ENCODE peak calls at places on chromosomes 2 and 18, in seven cellular contexts. One of them, this sample, is unnamed.

GRCh38 chr2:217075225-217075802 is 215.4 kb upstream of the TNP1 start:
- DNase-seq in SK-N-SH: no peak
- DNase-seq in HCT116: no peak
- DNase-seq in GM12878: no peak
- DNase-seq in K562: peak
- DNase-seq in H1: no peak
- DNase-seq in HepG2: no peak
- DNase-seq in this sample: no peak

GRCh38 chr2:47741101-47741500 is 41.8 kb upstream of the MSH6 start:
- DNase-seq in SK-N-SH: no peak
- DNase-seq in HCT116: no peak
- DNase-seq in GM12878: no peak
- DNase-seq in K562: no peak
- DNase-seq in H1: no peak
- DNase-seq in HepG2: no peak
- DNase-seq in this sample: peak

GRCh38 chr2:30181176-30181575 is 34.4 kb downstream of the YPEL5 start:
- DNase-seq in SK-N-SH: no peak
- DNase-seq in HCT116: no peak
- DNase-seq in GM12878: no peak
- DNase-seq in K562: peak
- DNase-seq in H1: no peak
- DNase-seq in HepG2: no peak
- DNase-seq in this sample: no peak

GRCh38 chr18:31929273-31929672 is 13.7 kb downstream of the TRAPPC8 start:
- DNase-seq in SK-N-SH: no peak
- DNase-seq in HCT116: no peak
- DNase-seq in GM12878: no peak
- DNase-seq in K562: no peak
- DNase-seq in H1: no peak
- DNase-seq in HepG2: peak
- DNase-seq in this sample: no peak

GRCh38 chr2:134181219-134181618 is 72.7 kb upstream of the MGAT5 start:
- DNase-seq in SK-N-SH: no peak
- DNase-seq in HCT116: no peak
- DNase-seq in GM12878: peak
- DNase-seq in K562: no peak
- DNase-seq in H1: no peak
- DNase-seq in HepG2: no peak
- DNase-seq in this sample: peak

GRCh38 chr18:3305354-3305762 is 43.4 kb downstream of the MYL12B start:
- DNase-seq in SK-N-SH: no peak
- DNase-seq in HCT116: no peak
- DNase-seq in GM12878: no peak
- DNase-seq in K562: no peak
- DNase-seq in H1: no peak
- DNase-seq in HepG2: no peak
- DNase-seq in this sample: no peak

GRCh38 chr2:220779918-220780317 is 792.2 kb downstream of the EPHA4 start:
- DNase-seq in SK-N-SH: no peak
- DNase-seq in HCT116: no peak
- DNase-seq in GM12878: no peak
- DNase-seq in K562: no peak
- DNase-seq in H1: no peak
- DNase-seq in HepG2: no peak
- DNase-seq in this sample: no peak

GRCh38 chr2:236998250-236998649 is 87.4 kb upstream of the COPS8 start:
- DNase-seq in SK-N-SH: no peak
- DNase-seq in HCT116: no peak
- DNase-seq in GM12878: no peak
- DNase-seq in K562: no peak
- DNase-seq in H1: no peak
- DNase-seq in HepG2: no peak
- DNase-seq in this sample: no peak

GRCh38 chr18:63264871-63265270 is 54.7 kb downstream of the BCL2 start:
- DNase-seq in SK-N-SH: no peak
- DNase-seq in HCT116: no peak
- DNase-seq in GM12878: no peak
- DNase-seq in K562: no peak
- DNase-seq in H1: no peak
- DNase-seq in HepG2: no peak
- DNase-seq in this sample: no peak
- TF ChIP-seq JUND in SK-N-SH: no peak
- TF ChIP-seq JUND in HCT116: no peak
- TF ChIP-seq JUND in GM12878: no peak
- TF ChIP-seq JUND in K562: no peak
- TF ChIP-seq JUND in H1: no peak
- TF ChIP-seq JUND in HepG2: no peak
- TF ChIP-seq JUND in this sample: no peak

GRCh38 chr2:128792476-128793054 is 473.9 kb upstream of the HS6ST1 start:
- DNase-seq in SK-N-SH: no peak
- DNase-seq in HCT116: no peak
- DNase-seq in GM12878: no peak
- DNase-seq in K562: no peak
- DNase-seq in H1: peak
- DNase-seq in HepG2: no peak
- DNase-seq in this sample: no peak
- TF ChIP-seq JUND in SK-N-SH: no peak
- TF ChIP-seq JUND in HCT116: no peak
- TF ChIP-seq JUND in GM12878: no peak
- TF ChIP-seq JUND in K562: no peak
- TF ChIP-seq JUND in H1: no peak
- TF ChIP-seq JUND in HepG2: no peak
- TF ChIP-seq JUND in this sample: no peak

GRCh38 chr2:52542297-52542696 is 1225.3 kb upstream of the CHAC2 start:
- DNase-seq in SK-N-SH: no peak
- DNase-seq in HCT116: no peak
- DNase-seq in GM12878: no peak
- DNase-seq in K562: no peak
- DNase-seq in H1: no peak
- DNase-seq in HepG2: no peak
- DNase-seq in this sample: no peak

GRCh38 chr2:52536929-52537460 is 1230.6 kb upstream of the CHAC2 start:
- DNase-seq in SK-N-SH: no peak
- DNase-seq in HCT116: no peak
- DNase-seq in GM12878: no peak
- DNase-seq in K562: no peak
- DNase-seq in H1: no peak
- DNase-seq in HepG2: no peak
- DNase-seq in this sample: no peak

GRCh38 chr2:52537588-52537987 is 1230.0 kb upstream of the CHAC2 start:
- DNase-seq in SK-N-SH: no peak
- DNase-seq in HCT116: no peak
- DNase-seq in GM12878: no peak
- DNase-seq in K562: no peak
- DNase-seq in H1: no peak
- DNase-seq in HepG2: no peak
- DNase-seq in this sample: no peak

DNA sequence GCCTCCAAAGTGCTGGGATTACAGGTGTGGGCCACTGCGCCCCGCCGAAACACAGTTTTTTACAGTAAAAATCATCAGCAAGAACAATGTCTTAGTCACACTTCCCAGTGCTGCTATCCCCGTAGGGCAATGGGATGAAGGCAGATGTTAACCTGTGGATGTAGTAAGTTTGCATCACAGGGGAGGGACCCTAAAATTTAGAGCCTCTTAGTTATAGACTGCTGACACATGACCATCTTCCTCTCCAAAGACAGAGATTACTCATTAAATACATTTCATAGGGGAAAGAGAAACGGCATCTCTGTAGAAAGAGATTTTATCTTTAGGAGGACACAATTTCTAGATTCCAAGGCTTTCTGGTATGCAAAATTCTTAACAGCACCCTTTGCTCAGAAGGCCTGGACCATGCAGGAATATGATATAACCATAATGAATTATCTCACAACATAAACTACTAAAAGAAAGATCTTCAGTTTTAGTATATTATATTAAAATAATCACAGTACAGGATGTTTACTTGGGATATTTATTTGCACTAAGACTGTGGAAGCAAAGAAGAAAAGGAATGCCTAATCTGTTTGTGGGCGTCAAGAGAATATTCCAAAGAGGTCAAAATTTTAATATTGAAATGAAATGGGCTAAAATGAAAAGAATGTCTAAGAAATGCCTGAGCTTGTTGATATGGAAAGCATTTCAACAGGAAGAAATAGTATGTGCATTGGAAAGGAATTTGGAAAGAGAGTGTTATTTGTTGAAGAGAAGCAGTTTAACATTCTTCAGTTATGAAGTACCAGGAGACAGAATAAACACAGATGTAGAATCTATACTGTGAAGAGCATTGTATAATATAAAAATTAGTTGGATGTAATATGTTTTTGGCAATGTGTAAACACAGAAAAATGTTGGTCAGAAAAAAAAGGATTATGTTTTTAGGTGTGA is 1228.3 kb upstream of the CHAC2 start:
- DNase-seq in SK-N-SH: no peak
- DNase-seq in HCT116: no peak
- DNase-seq in GM12878: no peak
- DNase-seq in K562: no peak
- DNase-seq in H1: no peak
- DNase-seq in HepG2: no peak
- DNase-seq in this sample: no peak
- TF ChIP-seq JUND in SK-N-SH: no peak
- TF ChIP-seq JUND in HCT116: no peak
- TF ChIP-seq JUND in GM12878: no peak
- TF ChIP-seq JUND in K562: no peak
- TF ChIP-seq JUND in H1: no peak
- TF ChIP-seq JUND in HepG2: no peak
- TF ChIP-seq JUND in this sample: no peak

GRCh38 chr2:43074592-43075053 is 151.8 kb downstream of the ZFP36L2 start:
- DNase-seq in SK-N-SH: no peak
- DNase-seq in HCT116: no peak
- DNase-seq in GM12878: no peak
- DNase-seq in K562: no peak
- DNase-seq in H1: no peak
- DNase-seq in HepG2: no peak
- DNase-seq in this sample: no peak

GRCh38 chr2:43074052-43074451 is 152.4 kb downstream of the ZFP36L2 start:
- DNase-seq in SK-N-SH: no peak
- DNase-seq in HCT116: no peak
- DNase-seq in GM12878: no peak
- DNase-seq in K562: no peak
- DNase-seq in H1: no peak
- DNase-seq in HepG2: no peak
- DNase-seq in this sample: no peak

GRCh38 chr2:43075906-43076585 is 150.4 kb downstream of the ZFP36L2 start:
- DNase-seq in SK-N-SH: no peak
- DNase-seq in HCT116: no peak
- DNase-seq in GM12878: no peak
- DNase-seq in K562: no peak
- DNase-seq in H1: no peak
- DNase-seq in HepG2: no peak
- DNase-seq in this sample: no peak

GRCh38 chr2:43076676-43077075 is 149.7 kb downstream of the ZFP36L2 start:
- DNase-seq in SK-N-SH: no peak
- DNase-seq in HCT116: no peak
- DNase-seq in GM12878: no peak
- DNase-seq in K562: no peak
- DNase-seq in H1: no peak
- DNase-seq in HepG2: no peak
- DNase-seq in this sample: no peak

GRCh38 chr2:43075054-43075593 is 151.3 kb downstream of the ZFP36L2 start:
- DNase-seq in SK-N-SH: peak
- DNase-seq in HCT116: no peak
- DNase-seq in GM12878: no peak
- DNase-seq in K562: no peak
- DNase-seq in H1: no peak
- DNase-seq in HepG2: peak
- DNase-seq in this sample: peak
- TF ChIP-seq JUND in SK-N-SH: no peak
- TF ChIP-seq JUND in HCT116: peak
- TF ChIP-seq JUND in GM12878: no peak
- TF ChIP-seq JUND in K562: no peak
- TF ChIP-seq JUND in H1: no peak
- TF ChIP-seq JUND in HepG2: no peak
- TF ChIP-seq JUND in this sample: no peak

This sample was measured in T47D.